ENCODE peak calls at places on chromosomes 4 and X, in nine cellular contexts. U is cardiac muscle cell, M is Caco-2, W is germinal center, S is GM18507, G is GM12865, V is EH, J is AG08396, K is posterior cingulate gyrus. T is an unnamed sample.

GRCh38 chr4:33628296-33628695 is 2616.0 kb downstream of the ARAP2 start:
- DNase-seq in U (peak; percentile 2), M (no peak), W (no peak), S (no peak), G (no peak), V (no peak), J (no peak), K (peak; percentile 14), T (no peak)

GRCh38 chrX:25941559-25942250 is 196.4 kb upstream of the MAGEB18 start:
- DNase-seq in U (peak; percentile 18), M (no peak), W (no peak), S (no peak), G (no peak), V (no peak), J (no peak), K (no peak), T (no peak)

GRCh38 chr4:112119358-112119783 is 25.9 kb upstream of the FAM241A start:
- DNase-seq in U (no peak), M (no peak), W (peak; percentile 7), S (peak; percentile 28), G (peak; percentile 66), V (no peak), J (no peak), K (no peak), T (no peak)

GRCh38 chr4:54014761-54015160 is 49.6 kb downstream of the CHIC2 start:
- DNase-seq in U (no peak), M (no peak), W (no peak), S (no peak), G (no peak), V (no peak), J (no peak), K (no peak), T (no peak)

GRCh38 chrX:85084770-85085393 is 81.2 kb downstream of the APOOL start:
- DNase-seq in U (peak; percentile 40), M (no peak), W (peak; percentile 15), S (no peak), G (peak; percentile 21), V (peak; percentile 34), J (peak; percentile 49), K (no peak), T (peak; percentile 5)

GRCh38 chr4:10129196-10130185 is 12.9 kb upstream of the WDR1 start:
- DNase-seq in U (no peak), M (no peak), W (no peak), S (no peak), G (no peak), V (no peak), J (no peak), K (no peak), T (no peak)

GRCh38 chr4:176563591-176563990 is 229.1 kb downstream of the VEGFC start:
- DNase-seq in U (peak; percentile 85), M (no peak), W (no peak), S (no peak), G (no peak), V (no peak), J (no peak), K (no peak), T (no peak)

GRCh38 chr4:168153596-168154440 is 61.5 kb downstream of the ANXA10 start:
- DNase-seq in U (peak; percentile 91), M (peak; percentile 59), W (no peak), S (peak; percentile 1), G (peak; percentile 80), V (peak; percentile 71), J (peak; percentile 18), K (peak; percentile 49), T (peak; percentile 61)

GRCh38 chrX:101550362-101550761 is at the start of gene ARMCX1:
- DNase-seq in U (peak; percentile 88), M (no peak), W (no peak), S (no peak), G (peak; percentile 53), V (peak; percentile 84), J (peak; percentile 78), K (peak; percentile 61), T (peak; percentile 45)

GRCh38 chrX:119236599-119237525 is 777 bp downstream of the PGRMC1 start:
- DNase-seq in U (peak; percentile 46), M (peak; percentile 42), W (peak; percentile 5), S (no peak), G (peak; percentile 37), V (peak; percentile 71), J (peak; percentile 45), K (peak; percentile 16), T (peak; percentile 15)

GRCh38 chr4:76630748-76631147 is 195.7 kb downstream of the SHROOM3 start:
- DNase-seq in U (no peak), M (no peak), W (no peak), S (no peak), G (no peak), V (peak; percentile 72), J (no peak), K (no peak), T (no peak)

GRCh38 chr4:11801466-11802446 is 373.1 kb upstream of the HS3ST1 start:
- DNase-seq in U (no peak), M (no peak), W (no peak), S (no peak), G (no peak), V (no peak), J (no peak), K (no peak), T (no peak)

GRCh38 chrX:149825424-149825823 is 43.7 kb downstream of the MAGEA9 start:
- DNase-seq in U (peak; percentile 19), M (peak; percentile 63), W (peak; percentile 3), S (no peak), G (peak; percentile 41), V (peak; percentile 24), J (no peak), K (no peak), T (peak; percentile 41)

GRCh38 chr4:148431401-148431800 is 10.8 kb downstream of the NR3C2 start:
- DNase-seq in U (no peak), M (no peak), W (no peak), S (no peak), G (no peak), V (no peak), J (no peak), K (no peak), T (no peak)

GRCh38 chr4:11487876-11488545 is 59.3 kb upstream of the HS3ST1 start:
- DNase-seq in U (peak; percentile 64), M (no peak), W (no peak), S (no peak), G (no peak), V (no peak), J (no peak), K (no peak), T (no peak)

GRCh38 chr4:176635372-176636261 is 157.1 kb downstream of the VEGFC start:
- DNase-seq in U (peak; percentile 85), M (no peak), W (no peak), S (no peak), G (peak; percentile 9), V (peak; percentile 77), J (peak; percentile 14), K (no peak), T (no peak)

GRCh38 chrX:97039363-97040029 is 155.8 kb downstream of the RPA4 start:
- DNase-seq in U (peak; percentile 81), M (no peak), W (no peak), S (no peak), G (peak; percentile 70), V (peak; percentile 36), J (no peak), K (no peak), T (no peak)

GRCh38 chrX:70592091-70592490 is 147.5 kb downstream of the DLG3 start:
- DNase-seq in U (peak; percentile 64), M (no peak), W (no peak), S (no peak), G (no peak), V (peak; percentile 78), J (peak; percentile 50), K (no peak), T (no peak)

GRCh38 chr4:153232768-153233167 is 28.5 kb downstream of the TRIM2 start:
- DNase-seq in U (no peak), M (peak; percentile 71), W (no peak), S (no peak), G (peak; percentile 13), V (peak; percentile 18), J (no peak), K (no peak), T (peak; percentile 30)

GRCh38 chr4:77599378-77599777 is 6.2 kb upstream of the CXCL13 start:
- DNase-seq in U (peak; percentile 68), M (no peak), W (no peak), S (no peak), G (peak; percentile 52), V (peak; percentile 54), J (peak; percentile 36), K (no peak), T (peak; percentile 43)

GRCh38 chr4:188143731-188144130 is 4.5 kb downstream of the TRIML1 start:
- DNase-seq in U (no peak), M (no peak), W (no peak), S (no peak), G (no peak), V (no peak), J (no peak), K (no peak), T (no peak)

GRCh38 chr4:61540944-61541343 is 340.8 kb downstream of the ADGRL3 start:
- DNase-seq in U (no peak), M (peak; percentile 90), W (no peak), S (no peak), G (no peak), V (no peak), J (no peak), K (no peak), T (no peak)

GRCh38 chr4:5839751-5840674 is 52.9 kb downstream of the CRMP1 start:
- DNase-seq in U (peak; percentile 81), M (no peak), W (no peak), S (no peak), G (no peak), V (no peak), J (peak; percentile 43), K (no peak), T (no peak)

GRCh38 chr4:73311428-73311827 is 52.8 kb upstream of the ANKRD17 start:
- DNase-seq in U (peak; percentile 56), M (no peak), W (no peak), S (no peak), G (peak; percentile 7), V (peak; percentile 63), J (peak; percentile 17), K (no peak), T (no peak)

GRCh38 chr4:173013232-173013932 is 155.2 kb upstream of the GALNT7 start:
- DNase-seq in U (peak; percentile 57), M (no peak), W (peak; percentile 53), S (peak; percentile 28), G (peak; percentile 50), V (peak; percentile 44), J (peak; percentile 31), K (peak; percentile 29), T (peak; percentile 67)

GRCh38 chrX:16797358-16797757 is 11.1 kb downstream of the TXLNG start:
- DNase-seq in U (peak; percentile 31), M (no peak), W (no peak), S (no peak), G (no peak), V (peak; percentile 1), J (peak; percentile 15), K (peak; percentile 19), T (no peak)